ENCODE peak calls at places on chromosome 10, in seven cellular contexts. C is SK-N-SH, V is A549, A is HCT116, W is HL-60, X is K562, Q is HepG2. P is an unnamed sample.

GRCh38 chr10:11442001-11442773 is 169.3 kb downstream of the USP6NL start:
- DNase-seq in Q (no peak), A (no peak), C (no peak), W (no peak), X (no peak), V (no peak), P (no peak)

GRCh38 chr10:123608047-123608446 is 58.1 kb upstream of the GPR26 start:
- DNase-seq in A (no peak), Q (no peak), W (no peak), C (no peak), X (no peak), V (no peak), P (no peak)

GRCh38 chr10:97427571-97428179 is 1.7 kb downstream of the PGAM1 start:
- DNase-seq in Q (peak), W (peak), X (no peak), A (no peak), C (peak), V (peak), P (no peak)

GRCh38 chr10:29949411-29950011 is 109.9 kb downstream of the JCAD start:
- DNase-seq in W (no peak), X (no peak), A (no peak), Q (no peak), V (peak), C (no peak), P (no peak)

GRCh38 chr10:42594246-42594650 is 44.1 kb downstream of the ZNF33B start:
- DNase-seq in A (no peak), X (no peak), C (no peak), V (no peak), W (peak), Q (no peak), P (no peak)

GRCh38 chr10:51867956-51868355 is 168.6 kb upstream of the CSTF2T start:
- DNase-seq in X (no peak), C (no peak), W (no peak), A (no peak), V (no peak), Q (no peak), P (peak)

GRCh38 chr10:98339790-98340189 is 71.8 kb upstream of the LOXL4 start:
- DNase-seq in W (no peak), C (no peak), X (no peak), Q (no peak), V (no peak), A (no peak), P (no peak)

GRCh38 chr10:13535346-13535745 is 6.5 kb upstream of the BEND7 start:
- DNase-seq in A (no peak), C (no peak), W (no peak), X (no peak), Q (no peak), V (no peak), P (no peak)

GRCh38 chr10:53045315-53045714 is 272.7 kb upstream of the MBL2 start:
- DNase-seq in W (no peak), X (no peak), A (no peak), Q (no peak), V (no peak), C (no peak), P (no peak)

GRCh38 chr10:101301111-101301731 is 52.7 kb upstream of the BTRC start:
- DNase-seq in V (peak), X (peak), Q (peak), A (peak), W (peak), C (no peak), P (no peak)

GRCh38 chr10:76327441-76327840 is 896.0 kb downstream of the LRMDA start:
- DNase-seq in C (no peak), Q (no peak), X (no peak), V (no peak), W (no peak), A (no peak), P (no peak)

GRCh38 chr10:34124522-34125035 is 690.5 kb downstream of the PARD3 start:
- DNase-seq in X (no peak), V (peak), W (no peak), A (peak), Q (peak), C (no peak), P (peak)

GRCh38 chr10:35343739-35344138 is 7.4 kb downstream of the CCNY start:
- DNase-seq in C (no peak), A (no peak), Q (no peak), X (no peak), V (no peak), W (no peak), P (no peak)

GRCh38 chr10:122112625-122113160 is 123.7 kb downstream of the TACC2 start:
- DNase-seq in V (peak), A (peak), X (peak), W (no peak), C (peak), Q (peak), P (peak)
- TF ChIP-seq CTCF in V (peak), A (peak), X (no peak), W (no peak), C (peak), Q (peak), P (peak)

DNA sequence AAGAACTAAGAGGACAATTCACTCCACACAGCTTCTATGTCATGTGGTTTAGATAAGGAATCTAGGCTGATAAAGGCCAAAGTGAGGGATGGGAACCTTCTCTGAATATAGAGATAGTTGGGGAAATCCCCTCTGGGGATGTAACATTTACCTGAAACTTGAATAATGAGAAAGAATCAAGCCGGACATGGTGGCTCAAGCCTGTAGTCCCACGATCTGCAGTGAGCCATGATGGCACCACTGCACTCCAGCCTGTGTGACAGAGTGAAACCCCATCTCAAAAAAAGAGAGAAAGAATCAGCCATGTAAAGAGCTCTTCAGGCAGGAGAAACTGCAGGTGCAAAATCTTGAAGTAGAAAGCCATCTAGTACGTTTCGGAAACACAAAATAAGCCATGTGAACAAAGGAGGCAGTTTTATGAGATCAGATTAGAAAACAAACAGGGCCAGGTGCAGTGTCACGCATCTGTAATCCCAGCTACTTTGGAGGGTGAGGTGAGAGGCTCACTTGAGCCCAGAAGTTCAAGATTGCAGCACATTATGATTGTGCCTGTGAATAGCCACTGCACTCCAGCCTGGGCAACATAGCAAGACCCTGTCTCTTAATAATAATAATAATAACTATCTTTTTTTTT is 4.5 kb upstream of the DNMBP start:
- DNase-seq in Q (no peak), W (no peak), A (no peak), X (no peak), C (no peak), V (no peak), P (no peak)
- TF ChIP-seq REST in Q (no peak), W (no peak), A (no peak), X (no peak), C (no peak), V (no peak), P (no peak)

GRCh38 chr10:77926566-77927342 is at the start of gene DLG5:
- DNase-seq in V (peak), C (peak), X (peak), Q (no peak), W (no peak), A (no peak), P (no peak)
- TF ChIP-seq CTCF in V (no peak), C (no peak), X (no peak), Q (peak), W (no peak), A (no peak), P (no peak)

GRCh38 chr10:125154529-125154928 is 5.8 kb downstream of the CTBP2 start:
- DNase-seq in X (no peak), A (no peak), W (no peak), C (no peak), V (no peak), Q (no peak), P (no peak)

GRCh38 chr10:125151170-125151823 is 9.1 kb downstream of the CTBP2 start:
- DNase-seq in X (no peak), W (no peak), V (no peak), C (no peak), A (no peak), Q (no peak), P (no peak)

GRCh38 chr10:125151824-125152634 is 8.3 kb downstream of the CTBP2 start:
- DNase-seq in X (peak), Q (no peak), A (no peak), C (no peak), W (no peak), V (no peak), P (no peak)

GRCh38 chr10:125153693-125154490 is 6.5 kb downstream of the CTBP2 start:
- DNase-seq in C (no peak), X (no peak), Q (no peak), V (no peak), A (no peak), W (no peak), P (no peak)

DNA sequence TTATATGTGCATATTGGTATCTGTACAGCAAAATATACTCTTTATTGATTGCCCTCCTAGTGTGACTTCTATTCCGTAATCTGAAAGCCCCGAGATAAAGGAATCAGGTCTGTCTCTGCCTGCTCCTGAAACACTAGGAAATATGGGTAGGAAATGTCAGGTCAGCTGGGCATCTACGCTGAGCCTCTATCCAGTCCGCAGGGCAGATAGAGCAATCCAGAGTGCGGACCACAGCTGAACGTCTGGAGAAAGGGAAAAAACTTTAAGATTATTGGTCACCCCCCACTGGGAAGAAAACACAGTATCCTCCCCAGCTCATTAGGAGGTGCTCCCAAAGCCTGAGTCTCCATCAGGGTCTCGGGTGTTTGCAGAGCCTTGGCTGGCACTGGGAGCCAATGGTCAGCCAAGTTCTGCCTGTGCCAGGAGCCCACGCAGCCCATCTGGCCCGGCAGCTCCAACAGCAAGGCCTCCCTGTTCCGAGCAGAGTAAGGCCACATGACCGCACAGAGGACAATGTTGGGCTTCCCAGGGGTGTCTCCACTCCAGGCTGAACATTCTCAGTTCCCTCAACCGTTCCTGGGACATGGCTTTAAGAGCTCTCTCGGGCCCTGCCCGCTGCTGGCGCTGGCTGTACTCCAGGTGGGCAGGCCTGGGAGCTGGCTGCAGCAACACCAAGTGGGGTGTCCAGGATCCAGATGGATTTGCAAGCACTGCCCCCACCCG is 7.6 kb downstream of the CTBP2 start:
- DNase-seq in W (no peak), V (no peak), C (no peak), X (no peak), A (no peak), Q (no peak), P (no peak)
- TF ChIP-seq REST in W (no peak), V (no peak), C (no peak), X (no peak), A (no peak), Q (no peak), P (no peak)

DNA sequence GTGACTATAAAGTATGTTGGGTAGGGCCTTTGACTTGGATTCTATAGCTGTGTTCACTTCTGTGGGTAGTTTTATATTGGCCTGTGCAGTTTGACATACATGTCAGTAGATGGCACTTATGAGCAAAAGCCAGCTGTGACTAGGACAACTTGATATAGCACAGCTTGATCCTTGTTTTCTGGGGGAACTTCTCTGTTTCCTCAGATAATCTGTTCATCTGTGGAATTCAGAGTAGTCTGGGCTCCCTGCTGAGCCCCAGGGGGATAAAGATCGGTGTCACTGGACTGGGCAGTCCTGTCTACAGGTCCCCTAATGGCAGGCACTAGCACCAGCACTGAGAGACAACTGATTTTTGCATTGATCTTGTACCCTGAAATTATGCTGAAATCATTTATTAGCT is 25.4 kb downstream of the CYP2C9 start:
- DNase-seq in W (peak), V (peak), X (no peak), Q (peak), A (peak), C (peak), P (peak)
- TF ChIP-seq CTCF in W (peak), V (peak), X (peak), Q (peak), A (peak), C (peak), P (peak)

P was measured in Panc1.